ENCODE peak calls at places on chromosomes 7 and 10, in eight cellular contexts. E is body of pancreas, X is esophagus muscularis mucosa, Y is MM.1S, D is A549, U is hepatocyte, V is colonic mucosa, C is OCI-LY7. T is an unnamed sample.
A peak's percentile ranks its signal among the peaks of the same experiment; 100 is the strongest.

GRCh38 chr10:79139124-79139835 is 70.5 kb downstream of the ZMIZ1 start:
- DNase-seq in E (no peak), X (peak; percentile 96), Y (no peak), D (no peak), U (peak; percentile 73), V (no peak), C (no peak), T (peak; percentile 53)

GRCh38 chr10:112799038-112799437 is 151.0 kb upstream of the TCF7L2 start:
- DNase-seq in E (no peak), X (no peak), Y (no peak), D (no peak), U (no peak), V (no peak), C (no peak), T (no peak)

GRCh38 chr7:155804897-155805825 is 7.1 kb downstream of the SHH start:
- DNase-seq in E (peak; percentile 66), X (no peak), Y (peak; percentile 57), D (peak; percentile 91), U (peak; percentile 81), V (peak; percentile 84), C (no peak), T (no peak)

GRCh38 chr10:71531485-71532446 is 135.0 kb downstream of the CDH23 start:
- DNase-seq in E (no peak), X (no peak), Y (no peak), D (no peak), U (no peak), V (no peak), C (peak; percentile 37), T (no peak)

GRCh38 chr7:14734839-14735321 is 167.7 kb downstream of the DGKB start:
- DNase-seq in E (peak; percentile 15), X (no peak), Y (no peak), D (no peak), U (peak; percentile 43), V (no peak), C (no peak), T (no peak)

GRCh38 chr7:105439174-105439893 is 50.6 kb upstream of the SRPK2 start:
- DNase-seq in E (no peak), X (no peak), Y (no peak), D (peak; percentile 30), U (no peak), V (peak; percentile 44), C (no peak), T (peak; percentile 30)

GRCh38 chr10:127877701-127878100 is 15.0 kb downstream of the CLRN3 start:
- DNase-seq in E (no peak), X (no peak), Y (no peak), D (no peak), U (no peak), V (peak; percentile 5), C (no peak), T (peak; percentile 6)

GRCh38 chr7:153521370-153521769 is 530.8 kb upstream of the DPP6 start:
- DNase-seq in E (no peak), X (no peak), Y (no peak), D (no peak), U (no peak), V (no peak), C (no peak), T (no peak)

GRCh38 chr7:90320801-90321494 is at the start of gene FAM237B:
- DNase-seq in E (no peak), X (no peak), Y (no peak), D (peak; percentile 21), U (peak; percentile 24), V (no peak), C (no peak), T (no peak)

GRCh38 chr10:501596-501995 is 187.9 kb downstream of the DIP2C start:
- DNase-seq in E (no peak), X (no peak), Y (peak; percentile 2), D (no peak), U (no peak), V (no peak), C (no peak), T (no peak)

GRCh38 chr7:26091933-26092332 is 60.1 kb upstream of the NFE2L3 start:
- DNase-seq in E (no peak), X (no peak), Y (peak; percentile 27), D (peak; percentile 39), U (no peak), V (no peak), C (peak; percentile 15), T (no peak)

GRCh38 chr10:6182454-6183098 is 20.2 kb upstream of the PFKFB3 start:
- DNase-seq in E (no peak), X (no peak), Y (no peak), D (no peak), U (no peak), V (no peak), C (no peak), T (no peak)

GRCh38 chr7:70669859-70670258 is 462.1 kb upstream of the GALNT17 start:
- DNase-seq in E (no peak), X (no peak), Y (no peak), D (no peak), U (no peak), V (no peak), C (no peak), T (no peak)

GRCh38 chr10:72728462-72728861 is 36.5 kb downstream of the MCU start:
- DNase-seq in E (no peak), X (no peak), Y (no peak), D (no peak), U (no peak), V (no peak), C (no peak), T (no peak)

GRCh38 chr7:96285579-96285978 is 36.3 kb downstream of the SLC25A13 start:
- DNase-seq in E (no peak), X (no peak), Y (peak; percentile 67), D (no peak), U (no peak), V (no peak), C (no peak), T (no peak)

GRCh38 chr7:47596502-47597202 is 14.7 kb upstream of the TNS3 start:
- DNase-seq in E (peak; percentile 63), X (no peak), Y (no peak), D (no peak), U (no peak), V (no peak), C (peak; percentile 46), T (no peak)

DNA sequence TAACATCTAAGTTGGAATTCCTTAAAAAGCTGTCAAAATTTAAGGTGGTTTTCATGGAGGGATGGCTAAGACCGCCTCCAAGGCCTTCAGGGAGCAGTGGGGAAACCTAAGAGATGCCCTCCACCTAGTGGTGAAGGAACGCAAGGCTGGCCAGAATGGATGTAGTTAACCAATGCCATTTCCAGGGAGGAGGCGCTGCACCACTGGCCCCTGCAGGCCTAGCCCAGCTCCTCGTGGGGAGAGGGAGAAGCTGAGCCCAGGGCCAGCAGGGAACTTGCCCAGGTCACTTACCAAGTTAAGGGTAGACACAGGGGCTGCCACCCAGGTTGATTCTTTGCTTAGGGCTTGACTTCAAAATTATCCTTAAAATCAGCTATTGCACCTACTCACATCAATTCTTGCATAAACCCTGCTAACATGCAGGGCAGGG is 32.0 kb downstream of the FIGNL1 start:
- DNase-seq in E (peak; percentile 66), X (no peak), Y (peak; percentile 79), D (peak; percentile 69), U (peak; percentile 89), V (peak; percentile 77), C (peak; percentile 88), T (peak; percentile 68)
- H3K4me1 ChIP-seq in E (no peaks in the 10 kb centered on the region), X (no peaks in the 10 kb centered on the region), Y (peaks cover 12% of the 10 kb centered on the region), D (no peaks in the 10 kb centered on the region), U (no peaks in the 10 kb centered on the region), V (no peaks in the 10 kb centered on the region), C (peaks cover 29% of the 10 kb centered on the region), T (no peaks in the 10 kb centered on the region)

GRCh38 chr7:79312022-79312421 is 141.4 kb downstream of the MAGI2 start:
- DNase-seq in E (no peak), X (no peak), Y (no peak), D (no peak), U (no peak), V (no peak), C (no peak), T (no peak)

GRCh38 chr7:79307376-79307775 is 146.1 kb downstream of the MAGI2 start:
- DNase-seq in E (no peak), X (no peak), Y (no peak), D (no peak), U (no peak), V (no peak), C (no peak), T (no peak)

GRCh38 chr7:79304711-79305110 is 148.8 kb downstream of the MAGI2 start:
- DNase-seq in E (no peak), X (no peak), Y (no peak), D (no peak), U (no peak), V (no peak), C (no peak), T (no peak)

GRCh38 chr7:79302281-79302680 is 151.2 kb downstream of the MAGI2 start:
- DNase-seq in E (no peak), X (no peak), Y (no peak), D (no peak), U (no peak), V (no peak), C (no peak), T (no peak)

DNA sequence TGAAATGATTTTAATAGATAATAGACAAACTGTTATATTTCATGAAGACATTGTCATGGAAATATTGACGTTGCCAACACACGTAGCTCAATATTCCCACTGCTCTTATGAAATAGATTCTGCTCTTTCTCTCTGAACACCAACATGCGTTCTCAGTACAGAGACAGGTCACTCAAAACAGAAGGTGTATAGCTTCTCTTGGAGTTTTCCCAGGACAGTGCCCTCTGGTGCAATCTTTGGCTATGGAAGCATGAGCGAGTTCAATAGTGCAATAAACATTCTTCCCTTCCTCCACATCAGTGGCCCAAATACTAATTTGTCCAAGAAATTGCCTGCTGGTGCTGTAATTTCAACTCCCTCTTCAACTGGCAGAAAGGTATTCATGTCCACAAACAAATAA is 145.3 kb downstream of the MAGI2 start:
- DNase-seq in E (no peak), X (no peak), Y (no peak), D (peak; percentile 13), U (peak; percentile 24), V (no peak), C (no peak), T (no peak)
- TF ChIP-seq CTCF in E (no peak), X (peak; percentile 27), Y (no peak), D (peak; percentile 25), U (no peak), V (no peak), C (no peak), T (no peak)

DNA sequence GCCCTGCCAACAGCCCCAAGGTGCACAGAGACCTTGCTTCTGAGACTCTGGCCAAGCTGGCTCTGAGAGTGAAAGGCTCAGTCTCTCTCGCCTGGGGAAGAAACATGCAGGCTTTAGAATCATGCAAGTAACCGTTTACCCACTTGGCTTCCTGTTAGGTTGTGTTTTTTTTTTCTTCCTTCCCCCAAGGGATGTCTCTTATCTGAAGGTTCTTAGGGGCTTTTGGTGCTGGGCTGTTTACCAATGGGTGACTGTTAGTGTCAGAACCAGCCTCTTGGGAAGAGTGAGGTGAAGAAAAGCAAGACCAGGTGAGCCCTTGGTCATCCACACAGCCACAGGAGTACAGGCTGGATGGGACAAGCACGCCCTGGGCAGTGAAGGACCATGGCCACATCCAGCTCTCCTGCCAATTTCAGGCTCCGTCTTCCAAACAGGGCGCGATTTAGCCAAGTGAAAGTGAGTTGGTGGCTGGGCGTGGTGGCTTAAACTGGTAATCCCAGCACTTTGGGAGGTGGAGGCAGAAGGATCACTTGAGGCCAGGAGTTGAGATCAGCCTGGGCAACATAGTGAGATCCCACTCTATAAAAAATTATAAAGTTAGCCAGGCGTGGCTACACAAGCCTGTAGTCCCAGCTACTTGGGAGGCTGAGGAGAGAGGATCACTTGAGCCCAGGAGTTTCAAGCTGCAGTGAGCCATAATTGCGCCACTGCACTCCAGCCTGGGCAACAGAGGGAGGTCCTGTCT is 76.3 kb upstream of the CUX1 start:
- DNase-seq in E (no peak), X (no peak), Y (peak; percentile 90), D (no peak), U (no peak), V (no peak), C (peak; percentile 95), T (no peak)
- H3K4me1 ChIP-seq in E (peaks cover 6% of the 10 kb centered on the region), X (peaks cover 14% of the 10 kb centered on the region), Y (peaks cover 48% of the 10 kb centered on the region), D (peaks cover 25% of the 10 kb centered on the region), U (no peaks in the 10 kb centered on the region), V (no peaks in the 10 kb centered on the region), C (peaks cover 82% of the 10 kb centered on the region), T (no peaks in the 10 kb centered on the region)

GRCh38 chr10:30022590-30022989 is 36.8 kb downstream of the JCAD start:
- DNase-seq in E (no peak), X (no peak), Y (no peak), D (no peak), U (no peak), V (no peak), C (no peak), T (no peak)
- TF ChIP-seq CTCF in E (no peak), X (no peak), Y (no peak), D (no peak), U (no peak), V (no peak), C (no peak), T (no peak)